ENCODE peak calls at places on chromosomes 13 and 19, in six cellular contexts. V is A549, Q is tibial nerve, A is SK-N-SH, E is sigmoid colon, O is stomach. M is an unnamed sample.

GRCh38 chr13:27188239-27188638 is 16.6 kb upstream of the USP12 start:
- DNase-seq in V (no peak), Q (no peak), A (no peak), E (no peak), O (no peak), M (no peak)

GRCh38 chr13:94173312-94173854 is 306.1 kb downstream of the DCT start:
- DNase-seq in V (no peak), Q (no peak), A (no peak), E (no peak), O (no peak), M (no peak)

GRCh38 chr19:3607398-3608078 is 863 bp upstream of the TBXA2R start:
- DNase-seq in V (no peak), Q (no peak), A (peak; percentile 71), E (no peak), O (no peak), M (no peak)

GRCh38 chr19:44603201-44603945 is 10.0 kb upstream of the IGSF23 start:
- DNase-seq in V (no peak), Q (no peak), A (no peak), E (no peak), O (no peak), M (no peak)

GRCh38 chr13:94416454-94417080 is 62.9 kb downstream of the DCT start:
- DNase-seq in V (no peak), Q (no peak), A (peak; percentile 24), E (no peak), O (no peak), M (no peak)

GRCh38 chr19:45507864-45508680 is 793 bp downstream of the VASP start:
- DNase-seq in V (no peak), Q (no peak), A (no peak), E (peak; percentile 89), O (peak; percentile 50), M (peak; percentile 79)

GRCh38 chr13:39676315-39676876 is 20.9 kb downstream of the COG6 start:
- DNase-seq in V (peak; percentile 0), Q (no peak), A (peak; percentile 19), E (no peak), O (no peak), M (no peak)

GRCh38 chr13:20711301-20712044 is 8.0 kb downstream of the IL17D start:
- DNase-seq in V (peak; percentile 22), Q (no peak), A (no peak), E (no peak), O (no peak), M (no peak)

GRCh38 chr13:51739403-51740112 is 64.4 kb downstream of the DHRS12 start:
- DNase-seq in V (no peak), Q (peak; percentile 35), A (no peak), E (peak; percentile 83), O (no peak), M (no peak)

GRCh38 chr13:61162636-61163035 is 253.0 kb downstream of the PCDH20 start:
- DNase-seq in V (no peak), Q (no peak), A (no peak), E (no peak), O (no peak), M (no peak)

DNA sequence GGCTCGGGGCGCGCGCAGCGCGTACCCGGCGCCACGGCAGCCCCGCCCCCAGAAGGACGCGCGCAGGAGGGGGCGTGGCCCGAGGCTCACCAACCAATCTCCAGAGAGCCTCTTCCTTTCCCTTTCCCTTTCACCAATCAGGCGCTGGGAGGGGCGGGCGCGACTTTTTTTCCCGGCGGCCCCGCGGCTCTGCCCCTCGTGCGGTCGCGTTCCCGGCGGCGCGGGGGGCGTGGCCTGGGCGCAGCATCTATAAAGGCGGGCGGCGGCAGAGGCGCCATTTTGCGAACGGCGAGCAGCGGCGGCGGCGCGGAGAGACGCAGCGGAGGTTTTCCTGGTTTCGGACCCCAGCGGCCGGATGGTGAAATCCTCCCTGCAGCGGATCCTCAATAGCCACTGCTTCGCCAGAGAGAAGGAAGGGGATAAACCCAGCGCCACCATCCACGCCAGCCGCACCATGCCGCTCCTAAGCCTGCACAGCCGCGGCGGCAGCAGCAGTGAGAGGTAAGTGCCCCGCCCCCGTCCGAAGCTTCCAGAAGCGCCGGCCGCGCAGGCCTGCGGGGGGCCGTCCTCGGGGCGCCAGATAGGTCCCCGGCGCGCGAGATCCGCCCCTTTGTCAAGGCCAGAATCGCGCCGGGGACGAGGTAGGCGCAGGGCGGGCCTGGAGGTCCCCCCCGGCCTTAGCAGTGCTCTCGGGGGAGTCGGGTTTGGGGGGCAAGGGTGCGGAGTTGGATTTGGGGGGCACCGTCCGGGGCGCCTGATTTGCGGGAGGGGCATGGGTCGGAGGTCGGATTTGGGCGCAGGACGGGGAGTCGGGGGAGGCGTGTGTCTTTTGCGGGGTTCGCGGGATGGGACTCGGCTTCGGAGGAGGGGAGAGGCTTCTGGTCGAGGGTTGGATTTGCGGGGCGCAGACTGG is 12.5 kb downstream of the PEAK3 start:
- DNase-seq in V (peak; percentile 95), Q (peak; percentile 97), A (peak; percentile 100), E (peak; percentile 99), O (peak; percentile 98), M (peak; percentile 99)
- TF ChIP-seq EP300 in V (no peak), Q (peak; percentile 100), A (no peak), E (no peak), O (no peak), M (peak; percentile 27)

GRCh38 chr19:30555788-30556110 is 183.6 kb downstream of the ZNF536 start:
- DNase-seq in V (no peak), Q (no peak), A (no peak), E (no peak), O (no peak), M (no peak)
- TF ChIP-seq EP300 in V (no peak), Q (no peak), A (no peak), E (no peak), O (no peak), M (no peak)

GRCh38 chr13:109684836-109685602 is 101.4 kb downstream of the IRS2 start:
- DNase-seq in V (no peak), Q (no peak), A (no peak), E (no peak), O (peak; percentile 72), M (peak; percentile 74)
- TF ChIP-seq EP300 in V (no peak), Q (no peak), A (no peak), E (no peak), O (no peak), M (no peak)

DNA sequence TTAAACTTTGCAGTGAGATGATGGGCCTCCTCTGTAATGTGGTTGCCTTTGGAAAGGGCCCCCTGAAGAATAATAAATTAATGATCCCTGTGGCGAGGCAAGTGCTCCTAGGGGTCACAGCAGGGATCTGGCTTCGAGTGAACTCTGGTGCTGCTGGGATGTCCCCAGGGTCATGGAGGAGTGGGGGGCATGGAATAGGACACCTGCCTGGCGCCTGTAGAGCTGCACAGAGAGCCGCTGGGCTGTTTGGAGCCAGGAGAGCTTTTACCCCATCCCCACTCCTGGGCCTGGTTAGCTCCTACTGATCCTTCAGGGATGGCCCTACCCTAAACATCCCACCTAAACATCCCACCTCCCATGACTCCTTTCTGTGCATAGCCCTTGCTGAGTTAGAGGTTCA is 56.1 kb upstream of the IRS2 start:
- DNase-seq in V (no peak), Q (no peak), A (no peak), E (no peak), O (no peak), M (no peak)
- TF ChIP-seq EP300 in V (no peak), Q (no peak), A (no peak), E (no peak), O (no peak), M (no peak)

M was measured in transverse colon.